ENCODE peak calls at places on chromosome 10, in five cellular contexts. O, C, P, U and Y are unnamed samples.

GRCh38 chr10:13795653-13796555 is 209.1 kb downstream of the PRPF18 start:
- DNase-seq in P (no peak), O (no peak), U (no peak), C (no peak), Y (no peak)

GRCh38 chr10:23384364-23384763 is 39.8 kb upstream of the C10orf67 start:
- DNase-seq in O (no peak), U (no peak), C (no peak), P (no peak), Y (no peak)

GRCh38 chr10:125396651-125397050 is 236.3 kb upstream of the CTBP2 start:
- DNase-seq in P (peak), O (no peak), C (peak), U (no peak), Y (no peak)

GRCh38 chr10:62048919-62049636 is 147.6 kb downstream of the ARID5B start:
- DNase-seq in P (peak), C (peak), O (peak), U (peak), Y (peak)

GRCh38 chr10:43132796-43133195 is 5.4 kb upstream of the CSGALNACT2 start:
- DNase-seq in U (no peak), O (no peak), P (no peak), C (no peak), Y (no peak)

GRCh38 chr10:69051303-69051702 is 36.6 kb upstream of the SRGN start:
- DNase-seq in U (no peak), P (no peak), C (peak), O (no peak), Y (no peak)

GRCh38 chr10:1280436-1281401 is 224.5 kb downstream of the WDR37 start:
- DNase-seq in U (no peak), P (no peak), C (no peak), O (no peak), Y (no peak)

GRCh38 chr10:130766071-130766470 is 545.5 kb downstream of the TCERG1L start:
- DNase-seq in C (no peak), U (no peak), O (no peak), P (no peak), Y (no peak)

GRCh38 chr10:118587881-118588651 is 7.4 kb downstream of the PRLHR start:
- DNase-seq in O (no peak), P (no peak), C (no peak), U (no peak), Y (no peak)

GRCh38 chr10:11680496-11680895 is 61.7 kb upstream of the ECHDC3 start:
- DNase-seq in O (no peak), P (no peak), U (no peak), C (no peak), Y (no peak)

GRCh38 chr10:124743188-124744046 is 761 bp downstream of the FAM53B start:
- DNase-seq in P (peak), C (peak), U (no peak), O (no peak), Y (peak)

GRCh38 chr10:48257407-48257961 is 17.0 kb downstream of the FRMPD2 start:
- DNase-seq in U (no peak), P (no peak), O (no peak), C (no peak), Y (no peak)

GRCh38 chr10:13727574-13727973 is 140.8 kb downstream of the PRPF18 start:
- DNase-seq in P (no peak), C (no peak), U (no peak), O (no peak), Y (no peak)

GRCh38 chr10:17464545-17464944 is 10.2 kb upstream of the ST8SIA6 start:
- DNase-seq in P (no peak), C (no peak), O (no peak), U (no peak), Y (no peak)

GRCh38 chr10:33950216-33950615 is 615.7 kb upstream of the NRP1 start:
- DNase-seq in O (no peak), P (no peak), C (no peak), U (no peak), Y (no peak)

GRCh38 chr10:50809596-50809995 is 69.9 kb downstream of the ASAH2B start:
- DNase-seq in C (peak), O (no peak), P (no peak), U (no peak), Y (no peak)

GRCh38 chr10:59085641-59086502 is 90.6 kb upstream of the PHYHIPL start:
- DNase-seq in O (no peak), C (peak), P (no peak), U (no peak), Y (no peak)

GRCh38 chr10:59091239-59091638 is 85.2 kb upstream of the PHYHIPL start:
- DNase-seq in O (no peak), P (no peak), U (no peak), C (no peak), Y (no peak)

GRCh38 chr10:59090804-59091203 is 85.6 kb upstream of the PHYHIPL start:
- DNase-seq in O (no peak), U (no peak), P (no peak), C (no peak), Y (no peak)

GRCh38 chr10:59088912-59089573 is 87.4 kb upstream of the PHYHIPL start:
- DNase-seq in C (no peak), O (no peak), P (no peak), U (no peak), Y (no peak)
- TF ChIP-seq CTCF in C (no peak), O (no peak), P (no peak), U (no peak), Y (no peak)

GRCh38 chr10:71484352-71484751 is 87.6 kb downstream of the CDH23 start:
- DNase-seq in U (no peak), O (no peak), C (no peak), P (no peak), Y (peak)
- TF ChIP-seq CTCF in U (no peak), O (no peak), C (no peak), P (no peak), Y (no peak)

DNA sequence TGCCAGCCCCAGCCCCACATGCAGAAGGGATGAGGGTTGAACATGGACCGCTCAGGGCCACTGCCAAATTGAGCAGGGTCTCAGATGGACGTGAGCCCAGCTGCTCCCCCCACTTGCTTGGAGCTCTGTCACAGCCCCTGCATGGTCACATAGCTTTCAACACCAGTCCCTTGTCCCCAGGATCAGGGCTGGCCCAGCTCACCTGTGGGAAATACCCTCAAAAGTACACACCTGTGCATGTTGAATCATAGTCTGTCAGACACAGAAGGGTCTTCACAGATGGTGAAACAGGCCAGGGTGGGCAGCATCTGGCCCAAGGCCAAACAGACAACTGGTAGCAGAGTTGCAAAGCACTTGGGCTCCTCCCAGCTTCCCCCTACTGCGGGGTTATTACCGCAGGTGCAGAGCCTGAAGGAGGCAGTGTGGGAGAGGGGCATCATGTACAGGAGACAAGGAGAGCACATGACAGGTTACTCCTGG is 77.6 kb upstream of the UNC5B start:
- DNase-seq in C (no peak), O (peak), U (no peak), P (no peak), Y (no peak)
- TF ChIP-seq CTCF in C (no peak), O (peak), U (no peak), P (no peak), Y (no peak)

GRCh38 chr10:103563231-103564115 is 70.0 kb downstream of the NEURL1 start:
- DNase-seq in C (no peak), O (no peak), U (no peak), P (no peak), Y (no peak)

GRCh38 chr10:103566536-103566935 is 73.0 kb downstream of the NEURL1 start:
- DNase-seq in U (no peak), O (no peak), P (peak), C (no peak), Y (no peak)

GRCh38 chr10:103564116-103564501 is 70.6 kb downstream of the NEURL1 start:
- DNase-seq in U (no peak), O (no peak), P (no peak), C (no peak), Y (no peak)

GRCh38 chr10:103568505-103568904 is 75.0 kb downstream of the NEURL1 start:
- DNase-seq in P (no peak), C (no peak), U (no peak), O (no peak), Y (no peak)

GRCh38 chr10:103564799-103565365 is 71.4 kb downstream of the NEURL1 start:
- DNase-seq in O (peak), C (no peak), P (no peak), U (no peak), Y (peak)
- TF ChIP-seq CTCF in O (peak), C (peak), P (peak), U (peak), Y (peak)

DNA sequence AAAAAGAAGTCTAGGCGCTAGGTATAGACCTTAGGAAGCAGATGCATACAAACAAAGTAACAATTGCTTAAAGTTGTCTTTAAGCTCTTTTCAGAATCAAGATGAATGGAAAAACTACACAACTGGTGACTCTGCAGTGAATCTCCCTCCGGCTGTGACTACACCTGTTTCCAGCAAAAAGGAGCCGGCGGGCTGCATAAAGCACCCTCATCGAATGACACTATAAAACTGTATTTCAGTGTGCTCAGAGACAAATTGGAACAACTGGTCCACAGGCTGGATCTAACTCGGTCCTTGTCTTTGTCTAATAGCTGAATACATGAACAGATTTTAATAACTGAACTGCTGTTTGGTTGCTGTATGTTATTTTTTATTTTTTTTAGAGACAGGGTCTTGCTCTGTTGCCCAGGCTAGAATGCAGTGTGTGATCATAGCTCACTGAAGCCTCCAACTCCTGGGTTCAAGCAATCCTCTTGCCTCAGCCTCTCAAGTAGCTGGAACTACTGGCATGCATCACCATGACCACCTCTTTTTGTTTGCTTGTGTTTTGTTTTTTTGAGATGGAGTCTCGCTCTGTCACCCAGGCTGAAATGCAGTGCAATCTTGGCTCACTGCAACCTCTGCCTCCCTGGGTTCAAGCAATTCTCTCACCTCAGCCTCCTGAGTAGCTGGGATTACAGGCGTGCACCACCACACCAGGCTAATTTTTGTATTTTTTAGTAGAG is 64.2 kb upstream of the SVIL start:
- DNase-seq in P (no peak), O (no peak), U (no peak), C (no peak), Y (no peak)
- TF ChIP-seq CTCF in P (no peak), O (no peak), U (no peak), C (no peak), Y (no peak)

DNA sequence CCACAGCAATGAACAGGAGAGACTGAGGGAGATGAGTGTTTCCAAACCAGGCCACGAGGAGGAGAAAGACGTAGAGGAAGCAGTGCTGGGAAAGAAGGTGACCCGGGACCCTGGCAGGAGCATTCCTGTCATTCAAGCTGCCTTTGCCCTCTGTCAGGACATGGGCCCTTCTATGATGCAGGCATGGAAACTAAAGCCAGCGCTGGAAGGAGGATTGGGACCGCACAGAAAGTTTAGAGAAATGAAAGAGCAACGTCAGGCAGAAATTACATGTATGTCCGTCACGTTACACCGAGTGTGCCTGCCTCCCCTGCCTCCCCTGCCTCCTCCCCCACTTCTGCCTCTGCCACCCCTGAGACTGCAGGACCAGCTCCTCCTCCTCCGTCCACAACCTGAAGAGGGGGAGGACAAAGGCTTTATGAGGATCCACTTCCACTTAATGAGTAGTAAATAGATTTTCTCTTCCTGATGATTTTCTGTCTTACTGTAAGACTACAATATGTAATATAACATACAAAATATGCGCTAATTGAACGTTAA is 13.9 kb upstream of the PWWP2B start:
- DNase-seq in C (no peak), O (no peak), P (no peak), U (no peak), Y (no peak)
- TF ChIP-seq CTCF in C (no peak), O (no peak), P (no peak), U (no peak), Y (no peak)

GRCh38 chr10:71761541-71762113 is 11.7 kb downstream of the VSIR start:
- DNase-seq in U (no peak), P (no peak), C (no peak), O (no peak), Y (no peak)
- TF ChIP-seq CTCF in U (no peak), P (peak), C (peak), O (peak), Y (no peak)

DNA sequence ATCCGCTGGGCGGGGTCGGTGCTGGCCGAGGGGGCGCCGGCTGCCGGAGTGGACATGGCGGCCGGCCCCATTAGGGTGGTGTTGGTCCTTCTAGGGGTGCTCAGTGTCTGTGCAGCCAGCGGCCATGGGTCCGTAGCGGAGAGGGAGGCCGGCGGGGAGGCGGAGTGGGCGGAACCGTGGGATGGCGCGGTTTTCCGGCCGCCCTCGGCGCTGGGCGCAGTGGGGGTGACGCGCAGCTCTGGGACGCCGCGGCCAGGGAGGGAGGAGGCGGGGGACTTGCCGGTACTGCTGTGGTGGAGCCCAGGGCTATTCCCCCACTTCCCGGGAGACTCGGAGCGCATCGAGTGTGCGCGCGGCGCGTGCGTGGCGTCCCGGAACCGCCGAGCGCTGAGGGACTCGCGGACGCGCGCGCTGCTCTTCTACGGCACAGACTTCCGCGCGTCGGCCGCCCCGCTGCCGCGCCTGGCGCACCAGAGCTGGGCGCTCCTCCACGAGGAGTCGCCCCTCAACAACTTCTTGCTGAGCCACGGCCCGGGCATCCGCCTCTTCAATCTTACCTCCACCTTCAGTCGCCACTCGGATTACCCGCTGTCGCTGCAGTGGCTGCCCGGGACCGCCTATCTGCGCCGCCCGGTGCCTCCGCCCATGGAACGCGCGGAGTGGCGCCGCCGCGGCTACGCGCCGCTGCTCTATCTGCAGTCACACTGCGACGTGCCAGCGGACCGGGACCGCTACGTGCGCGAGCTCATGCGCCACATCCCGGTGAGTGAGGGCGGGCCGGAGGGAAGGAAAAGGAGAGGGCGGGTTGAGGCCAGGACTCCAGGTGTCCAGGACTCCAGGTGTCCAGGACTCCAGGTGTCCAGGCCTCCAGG is 9.3 kb upstream of the CHCHD1 start:
- DNase-seq in C (peak), U (peak), O (peak), P (peak), Y (peak)
- TF ChIP-seq CTCF in C (peak), U (peak), O (peak), P (no peak), Y (no peak)

DNA sequence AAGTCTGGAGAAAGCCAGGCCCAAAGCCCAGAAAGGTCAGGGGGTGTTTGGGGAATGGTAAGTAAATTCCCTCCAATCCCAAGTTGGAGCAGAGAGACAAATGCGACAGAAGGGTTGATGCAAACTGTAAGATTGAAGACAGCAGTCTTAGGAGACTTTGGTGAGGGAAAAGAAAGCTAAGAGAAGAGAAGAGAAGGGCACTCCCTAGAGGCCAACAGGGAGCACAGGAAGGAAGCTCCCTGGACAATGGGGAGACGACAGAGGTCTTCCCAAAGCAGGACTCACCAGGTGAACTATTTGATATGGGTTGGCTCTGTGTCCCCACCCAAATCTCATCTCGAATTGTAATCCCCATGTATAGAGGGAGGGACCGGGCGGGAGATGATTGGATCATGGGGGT is 151.5 kb downstream of the KIF20B start:
- DNase-seq in P (no peak), C (no peak), O (no peak), U (no peak), Y (no peak)
- TF ChIP-seq CTCF in P (no peak), C (no peak), O (peak), U (no peak), Y (no peak)